ENCODE peak calls at places on chromosome 19, in five cellular contexts. I, K, E, L and D are unnamed samples. For H3K4me1, the result is how much of the 10 kb centered on the place peaks cover.

GRCh38 chr19:54364775-54365257 is at the start of gene LAIR1:
- DNase-seq in I (peak), E (peak), L (no peak), K (no peak), D (no peak)

GRCh38 chr19:39671739-39672363 is 16.1 kb downstream of the LGALS16 start:
- DNase-seq in E (no peak), L (peak), K (peak), I (no peak), D (peak)

GRCh38 chr19:57465680-57466381 is 8.9 kb upstream of the VN1R1 start:
- DNase-seq in K (no peak), I (peak), L (no peak), E (no peak), D (peak)

GRCh38 chr19:57192064-57192395 is 730 bp downstream of the ZNF264 start:
- DNase-seq in E (no peak), K (no peak), I (no peak), L (no peak), D (peak)

GRCh38 chr19:17035842-17036424 is 9.3 kb upstream of the CPAMD8 start:
- DNase-seq in K (peak), I (no peak), E (peak), L (no peak), D (no peak)

GRCh38 chr19:50638576-50638975 is 1.1 kb downstream of the SYT3 start:
- DNase-seq in I (no peak), L (no peak), K (no peak), E (no peak), D (no peak)

GRCh38 chr19:11692127-11692790 is 46.5 kb downstream of the ZNF823 start:
- DNase-seq in K (no peak), I (no peak), E (no peak), L (no peak), D (no peak)

GRCh38 chr19:12639901-12640613 is 26.5 kb downstream of the MAN2B1 start:
- DNase-seq in E (peak), K (peak), L (peak), I (peak), D (peak)

GRCh38 chr19:1425102-1425842 is 12.9 kb upstream of the RPS15 start:
- DNase-seq in I (no peak), L (no peak), K (no peak), E (no peak), D (no peak)

GRCh38 chr19:12825259-12826131 is 8.9 kb downstream of the RTBDN start:
- DNase-seq in K (no peak), E (no peak), I (no peak), L (no peak), D (peak)

GRCh38 chr19:14769201-14769600 is 9.2 kb downstream of the ADGRE2 start:
- DNase-seq in E (no peak), K (no peak), L (no peak), I (no peak), D (no peak)

GRCh38 chr19:46791944-46792343 is 3.5 kb upstream of the SLC1A5 start:
- DNase-seq in K (no peak), I (no peak), E (no peak), L (no peak), D (no peak)

GRCh38 chr19:13079542-13079986 is 23.1 kb downstream of the LYL1 start:
- DNase-seq in I (peak), K (no peak), E (peak), L (no peak), D (no peak)

GRCh38 chr19:39146686-39147450 is 21.3 kb downstream of the PAK4 start:
- DNase-seq in E (no peak), K (no peak), L (no peak), I (no peak), D (peak)

GRCh38 chr19:35176183-35176570 is 21.6 kb downstream of the FXYD5 start:
- DNase-seq in I (no peak), E (no peak), K (no peak), L (no peak), D (no peak)

GRCh38 chr19:49581007-49581508 is at the start of gene PRRG2:
- DNase-seq in I (no peak), K (no peak), L (no peak), E (peak), D (peak)

GRCh38 chr19:35008891-35009341 is 8.8 kb downstream of the GRAMD1A start:
- DNase-seq in K (peak), L (no peak), E (no peak), I (no peak), D (no peak)

GRCh38 chr19:41641879-41642485 is 15.1 kb upstream of the CEACAM4 start:
- DNase-seq in I (no peak), K (peak), E (peak), L (peak), D (peak)

GRCh38 chr19:13097331-13098258 is 5.1 kb downstream of the LYL1 start:
- DNase-seq in E (peak), K (no peak), L (no peak), I (no peak), D (peak)

GRCh38 chr19:4472174-4472974 is at the start of gene HDGFL2:
- DNase-seq in K (no peak), E (peak), I (no peak), L (no peak), D (no peak)

GRCh38 chr19:55913643-55914268 is 18.4 kb downstream of the NLRP13 start:
- DNase-seq in L (no peak), E (no peak), I (no peak), K (no peak), D (no peak)

GRCh38 chr19:51079486-51080110 is 3.1 kb downstream of the KLK14 start:
- DNase-seq in I (no peak), E (no peak), K (peak), L (no peak), D (no peak)

GRCh38 chr19:47352095-47352494 is 3.0 kb downstream of the DHX34 start:
- DNase-seq in L (no peak), E (no peak), I (no peak), K (no peak), D (no peak)

GRCh38 chr19:7917292-7918061 is 2.7 kb upstream of the SNAPC2 start:
- DNase-seq in I (no peak), K (no peak), L (no peak), E (peak), D (peak)

GRCh38 chr19:46441775-46442332 is 13.1 kb upstream of the PNMA8C start:
- DNase-seq in I (no peak), L (no peak), K (no peak), E (no peak), D (no peak)

GRCh38 chr19:52094526-52094925 is 1.0 kb downstream of the ZNF841 start:
- DNase-seq in I (no peak), E (no peak), L (no peak), K (no peak), D (no peak)

GRCh38 chr19:13002389-13002898 is 7.2 kb downstream of the NFIX start:
- DNase-seq in L (no peak), E (no peak), I (peak), K (no peak), D (no peak)

GRCh38 chr19:9011875-9012274 is 1.7 kb upstream of the MUC16 start:
- DNase-seq in L (no peak), I (no peak), K (no peak), E (no peak), D (no peak)

DNA sequence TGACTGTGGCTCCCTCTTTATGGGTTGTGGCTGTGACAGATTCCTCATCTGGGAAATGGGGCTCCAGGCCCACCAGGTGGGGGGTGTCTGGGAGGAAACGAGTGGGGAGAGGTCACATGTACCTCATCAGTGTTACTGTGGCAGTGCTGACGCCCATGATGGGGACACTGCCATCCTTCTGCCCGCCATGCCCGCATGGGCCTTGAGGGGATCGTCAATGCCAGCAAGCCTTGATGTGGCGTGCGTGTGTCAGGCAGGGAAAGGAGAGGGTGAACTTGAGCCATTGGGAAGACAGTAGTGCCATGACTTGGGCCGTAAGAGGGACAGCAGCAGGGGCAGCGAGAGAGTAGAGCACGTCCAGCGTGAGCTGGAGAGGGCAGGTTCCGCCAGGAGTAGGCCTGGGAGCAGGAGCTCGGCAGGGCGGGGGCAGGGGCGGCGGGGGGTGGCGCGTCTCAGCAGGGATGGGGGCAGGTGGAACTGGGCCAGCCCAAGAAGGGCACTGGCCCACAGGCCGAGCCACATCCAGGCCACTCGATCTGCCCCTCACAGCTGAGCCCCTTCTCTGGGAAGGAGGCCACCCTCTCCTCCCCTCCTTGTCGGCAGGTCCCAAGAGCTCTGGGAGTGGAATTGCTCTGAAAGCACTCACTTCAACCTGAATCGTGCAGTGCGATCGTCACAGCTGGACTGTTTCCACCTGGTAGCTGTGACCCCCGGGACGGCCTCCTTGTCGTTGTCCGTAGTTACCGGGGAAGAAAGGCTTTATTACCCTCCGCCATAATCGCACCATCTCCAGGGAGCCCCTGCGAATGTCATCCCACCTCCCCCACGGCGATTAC is 9.9 kb downstream of the KLHL26 start:
- DNase-seq in K (no peak), L (no peak), E (no peak), I (no peak), D (no peak)
- H3K4me1 ChIP-seq in K (half or more), L (under half), E (under half), I (under half), D (under half)

GRCh38 chr19:2905918-2906519 is 5.3 kb downstream of the ZNF57 start:
- DNase-seq in L (no peak), E (no peak), I (no peak), K (no peak), D (no peak)

GRCh38 chr19:2912306-2912705 is 11.6 kb downstream of the ZNF57 start:
- DNase-seq in L (no peak), E (no peak), I (no peak), K (no peak), D (no peak)

GRCh38 chr19:2902590-2903218 is 2.0 kb downstream of the ZNF57 start:
- DNase-seq in K (no peak), L (no peak), E (no peak), I (no peak), D (no peak)

DNA sequence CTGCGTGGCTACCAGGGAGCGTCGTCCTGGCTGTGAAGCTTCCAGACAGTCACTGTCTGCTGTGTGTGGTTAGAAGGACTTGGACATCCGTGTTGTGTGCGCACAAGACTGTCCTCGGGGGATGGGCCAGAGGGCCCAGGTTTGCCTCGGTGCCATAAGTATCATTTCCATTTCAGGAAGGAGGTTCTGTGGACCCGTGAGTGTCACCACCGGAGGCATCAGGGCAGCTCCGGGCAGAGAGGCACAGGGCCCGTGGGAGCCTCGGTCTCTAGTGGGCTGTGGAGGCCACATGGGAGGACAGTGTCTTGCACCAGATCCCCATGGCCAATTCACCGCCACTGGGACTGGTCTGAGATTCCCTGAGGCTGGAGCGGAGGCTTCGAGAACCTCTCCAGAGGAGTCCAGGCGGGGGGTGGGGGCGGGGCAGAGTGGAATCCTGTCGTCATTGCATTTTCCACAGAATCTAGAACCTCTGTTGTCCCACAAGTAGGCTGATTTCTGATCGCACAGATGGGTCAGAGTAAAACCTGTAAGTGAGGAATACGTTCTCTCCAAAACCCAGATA is 6.0 kb downstream of the ZNF57 start:
- DNase-seq in K (no peak), L (no peak), I (no peak), E (no peak), D (no peak)
- H3K4me1 ChIP-seq in K (under half), L (under half), I (under half), E (under half), D (under half)

DNA sequence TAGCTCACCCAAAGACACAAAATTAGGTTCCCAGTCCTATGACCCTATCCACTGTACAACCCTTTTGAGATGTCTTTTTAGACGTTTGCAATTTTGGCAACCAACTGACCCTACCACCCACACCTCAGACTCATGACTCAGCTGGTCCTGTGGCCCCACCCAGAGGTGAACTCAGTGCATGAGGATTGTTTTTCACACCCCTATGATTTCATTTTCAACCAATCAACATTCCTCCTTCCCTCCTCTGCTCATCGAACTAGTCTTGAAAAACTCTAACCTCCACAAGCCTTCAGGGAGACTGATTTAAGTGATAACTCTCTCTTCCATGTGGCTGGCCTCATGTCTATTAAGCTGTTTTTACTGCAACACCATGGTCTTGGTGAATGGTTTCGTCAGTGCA is 350.7 kb downstream of the UQCRFS1 start:
- DNase-seq in I (no peak), K (no peak), L (no peak), E (no peak), D (no peak)
- H3K4me1 ChIP-seq in I (under half), K (under half), L (under half), E (under half), D (under half)

DNA sequence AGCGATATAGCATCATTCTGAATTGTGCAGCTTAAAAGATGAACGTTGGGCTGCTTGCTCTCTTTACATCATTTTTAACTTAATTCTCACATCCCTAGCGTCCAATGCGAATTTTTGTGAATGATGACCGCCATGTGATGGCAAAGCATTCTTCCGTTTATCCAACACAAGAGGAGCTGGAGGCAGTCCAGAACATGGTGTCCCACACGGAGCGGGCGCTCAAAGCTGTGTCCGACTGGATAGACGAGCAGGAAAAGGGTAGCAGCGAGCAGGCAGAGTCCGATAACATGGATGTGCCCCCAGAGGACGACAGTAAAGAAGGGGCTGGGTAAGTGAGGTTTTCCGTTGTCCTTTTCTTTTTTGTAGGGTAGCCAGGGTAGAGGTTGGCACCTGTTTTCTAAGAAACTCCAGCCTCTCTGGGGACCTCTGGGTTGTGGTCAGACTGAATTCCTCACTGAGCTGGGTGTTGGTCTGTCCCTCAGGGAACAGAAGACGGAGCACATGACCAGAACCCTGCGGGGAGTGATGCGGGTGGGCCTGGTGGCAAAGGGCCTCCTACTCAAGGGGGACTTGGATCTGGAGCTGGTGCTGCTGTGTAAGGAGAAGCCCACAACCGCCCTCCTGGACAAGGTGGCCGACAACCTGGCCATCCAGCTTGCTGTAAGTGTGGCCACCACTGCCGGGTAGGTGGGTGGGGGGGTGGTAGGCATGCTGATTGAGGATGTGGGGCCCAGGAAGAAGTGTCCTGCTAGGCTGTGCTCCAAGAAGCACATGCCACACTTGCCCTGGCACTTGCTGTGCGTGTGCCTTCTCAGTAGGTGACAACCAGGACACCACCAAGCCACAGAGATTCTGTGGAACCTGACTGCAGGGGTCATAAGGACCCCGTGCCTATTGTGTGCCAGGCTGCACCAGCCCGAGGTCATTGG is 17.0 kb downstream of the ILF3 start:
- DNase-seq in I (no peak), L (no peak), E (no peak), K (no peak), D (no peak)
- H3K4me1 ChIP-seq in I (under half), L (under half), E (under half), K (under half), D (under half)

GRCh38 chr19:19445288-19445687 is 39.8 kb downstream of the GATAD2A start:
- DNase-seq in L (no peak), E (no peak), K (no peak), I (no peak), D (no peak)

GRCh38 chr19:19443902-19444693 is 38.6 kb downstream of the GATAD2A start:
- DNase-seq in L (no peak), K (no peak), E (no peak), I (no peak), D (no peak)

GRCh38 chr19:19443283-19443682 is 37.8 kb downstream of the GATAD2A start:
- DNase-seq in E (peak), I (no peak), K (no peak), L (no peak), D (no peak)

GRCh38 chr19:19445911-19446361 is 40.5 kb downstream of the GATAD2A start:
- DNase-seq in E (no peak), K (no peak), I (no peak), L (no peak), D (no peak)

GRCh38 chr19:19444694-19445155 is 39.2 kb downstream of the GATAD2A start:
- DNase-seq in K (no peak), E (no peak), L (no peak), I (no peak), D (no peak)
- H3K4me1 ChIP-seq in K (under half), E (under half), L (under half), I (under half), D (under half)

DNA sequence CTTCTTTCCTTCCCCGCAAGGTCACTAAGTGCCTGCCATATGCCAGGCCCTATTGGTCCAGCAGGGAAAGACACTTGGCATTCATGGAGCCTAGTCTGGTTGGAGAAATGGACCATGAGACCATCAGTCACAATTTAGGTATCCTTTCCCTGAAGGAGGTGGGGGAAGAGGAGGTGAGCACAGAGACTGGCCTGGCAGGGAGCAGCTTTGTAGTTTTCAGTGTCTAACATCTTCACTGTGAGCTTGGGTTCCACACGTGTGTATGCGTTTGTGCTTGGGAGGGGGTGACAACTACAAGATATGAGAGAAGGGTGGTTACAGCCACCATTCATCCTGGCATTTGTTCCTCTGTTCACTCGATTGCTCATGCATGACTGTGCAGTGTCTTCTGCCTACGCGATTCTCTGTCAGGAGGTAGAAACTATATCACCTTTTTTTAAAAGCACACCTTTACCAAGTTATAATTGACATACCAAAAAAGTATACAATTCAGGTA is 5.3 kb upstream of the MZF1 start:
- DNase-seq in L (no peak), K (no peak), I (no peak), E (no peak), D (no peak)
- H3K4me1 ChIP-seq in L (under half), K (under half), I (under half), E (under half), D (under half)

DNA sequence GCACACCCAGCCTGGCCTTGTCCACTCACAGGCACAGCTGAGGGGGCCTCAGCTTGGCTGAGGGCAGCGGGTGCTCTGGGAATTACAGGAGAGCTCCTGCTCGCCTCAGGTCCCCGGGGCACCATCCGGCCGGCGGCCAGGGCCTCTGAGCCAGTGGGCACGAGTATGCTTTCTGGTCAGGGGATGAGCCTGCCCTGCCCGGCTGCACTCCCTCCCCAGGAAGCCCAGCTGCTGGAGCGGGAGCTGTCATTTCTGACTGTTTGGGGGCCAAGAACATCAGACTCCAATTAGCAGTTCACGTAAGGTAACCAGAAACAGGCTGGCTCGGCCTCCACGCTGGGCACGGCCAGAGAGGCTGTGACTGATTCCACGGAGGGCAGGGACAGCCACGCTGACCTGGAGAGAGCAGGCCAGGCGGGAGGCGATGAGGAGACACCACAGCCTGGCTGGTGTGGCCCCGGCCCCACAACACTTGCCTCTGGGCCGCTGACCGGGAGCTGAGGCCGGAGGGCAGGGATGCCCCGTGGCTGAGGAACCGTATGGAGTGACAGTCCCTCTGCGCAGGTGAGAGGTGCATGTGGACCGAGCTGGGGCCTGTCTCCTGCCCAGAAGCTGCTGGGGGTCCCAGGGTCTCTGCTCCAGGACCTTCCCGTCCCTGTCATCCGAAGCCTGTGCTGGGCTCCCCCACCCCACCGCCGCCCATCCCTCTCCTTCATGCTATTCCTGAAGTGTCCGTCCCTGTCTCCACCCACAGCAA is 15.5 kb downstream of the CEBPG start:
- DNase-seq in E (no peak), I (peak), K (no peak), L (no peak), D (no peak)
- H3K4me1 ChIP-seq in E (half or more), I (half or more), K (half or more), L (under half), D (under half)

GRCh38 chr19:45003485-45003884 is 2.2 kb downstream of the RELB start:
- DNase-seq in K (no peak), E (no peak), L (no peak), I (no peak), D (no peak)
- H3K4me1 ChIP-seq in K (under half), E (under half), L (under half), I (under half), D (under half)